ENCODE peak calls at places on chromosomes 5 and 9, in four cellular contexts. N, Y, O and D are unnamed samples.

GRCh38 chr5:36664762-36665161 is 58.4 kb downstream of the SLC1A3 start:
- DNase-seq in N (no peak), Y (no peak), O (no peak), D (no peak)

GRCh38 chr5:114418546-114419388 is 56.9 kb downstream of the KCNN2 start:
- DNase-seq in N (no peak), Y (no peak), O (no peak), D (no peak)

GRCh38 chr9:37917801-37918664 is 14.1 kb upstream of the SLC25A51 start:
- DNase-seq in N (peak), Y (no peak), O (no peak), D (no peak)

GRCh38 chr5:44914221-44914620 is 105.5 kb downstream of the MRPS30 start:
- DNase-seq in N (no peak), Y (no peak), O (no peak), D (no peak)

GRCh38 chr5:169300468-169301385 is at the start of gene SLIT3:
- DNase-seq in N (no peak), Y (no peak), O (no peak), D (peak)

GRCh38 chr9:78064075-78064474 is 32.5 kb upstream of the GNAQ start:
- DNase-seq in N (no peak), Y (no peak), O (no peak), D (no peak)

GRCh38 chr5:41636605-41637004 is 126.2 kb upstream of the PLCXD3 start:
- DNase-seq in N (no peak), Y (peak), O (peak), D (no peak)

GRCh38 chr5:159817262-159818029 is 98.8 kb upstream of the ADRA1B start:
- DNase-seq in N (no peak), Y (no peak), O (no peak), D (no peak)

GRCh38 chr5:2093859-2094615 is 211.3 kb upstream of the IRX4 start:
- DNase-seq in N (no peak), Y (no peak), O (no peak), D (peak)

GRCh38 chr9:4680178-4680535 is 788 bp downstream of the CDC37L1 start:
- DNase-seq in N (no peak), Y (no peak), O (no peak), D (no peak)